ENCODE peak calls at places on chromosomes 3 and 15, in five cellular contexts. One of them, this sample, is unnamed.
A peak's percentile ranks its signal among the peaks of the same experiment; 100 is the strongest.

GRCh38 chr3:185153861-185154629 is 1.2 kb upstream of the C3orf70 start:
- DNase-seq in Panc1: no peak
- DNase-seq in A549: no peak
- DNase-seq in sigmoid colon: no peak
- DNase-seq in lower lobe of right lung: no peak
- DNase-seq in this sample: no peak

GRCh38 chr3:177563381-177563780 is 366.1 kb upstream of the TBL1XR1 start:
- DNase-seq in Panc1: no peak
- DNase-seq in A549: no peak
- DNase-seq in sigmoid colon: no peak
- DNase-seq in lower lobe of right lung: no peak
- DNase-seq in this sample: no peak

GRCh38 chr3:38650248-38650940 is 907 bp upstream of the SCN5A start:
- DNase-seq in Panc1: no peak
- DNase-seq in A549: no peak
- DNase-seq in sigmoid colon: peak; percentile 50
- DNase-seq in lower lobe of right lung: no peak
- DNase-seq in this sample: no peak

GRCh38 chr3:173708191-173708590 is 310.6 kb downstream of the NLGN1 start:
- DNase-seq in Panc1: no peak
- DNase-seq in A549: no peak
- DNase-seq in sigmoid colon: no peak
- DNase-seq in lower lobe of right lung: no peak
- DNase-seq in this sample: no peak

GRCh38 chr3:37526511-37526910 is 335.2 kb upstream of the CTDSPL start:
- DNase-seq in Panc1: no peak
- DNase-seq in A549: no peak
- DNase-seq in sigmoid colon: peak; percentile 89
- DNase-seq in lower lobe of right lung: no peak
- DNase-seq in this sample: no peak

GRCh38 chr3:14725015-14725431 is 50.1 kb downstream of the C3orf20 start:
- DNase-seq in Panc1: no peak
- DNase-seq in A549: no peak
- DNase-seq in sigmoid colon: peak; percentile 82
- DNase-seq in lower lobe of right lung: no peak
- DNase-seq in this sample: no peak

GRCh38 chr3:106765342-106765741 is 611.9 kb upstream of the CCDC54 start:
- DNase-seq in Panc1: no peak
- DNase-seq in A549: no peak
- DNase-seq in sigmoid colon: no peak
- DNase-seq in lower lobe of right lung: no peak
- DNase-seq in this sample: no peak

GRCh38 chr15:90211440-90212168 is 10.5 kb downstream of the SEMA4B start:
- DNase-seq in Panc1: no peak
- DNase-seq in A549: peak; percentile 96
- DNase-seq in sigmoid colon: no peak
- DNase-seq in lower lobe of right lung: no peak
- DNase-seq in this sample: no peak

GRCh38 chr3:168248383-168249047 is 152.8 kb upstream of the GOLIM4 start:
- DNase-seq in Panc1: no peak
- DNase-seq in A549: peak; percentile 0
- DNase-seq in sigmoid colon: no peak
- DNase-seq in lower lobe of right lung: no peak
- DNase-seq in this sample: no peak

GRCh38 chr3:151281671-151282334 is 3.5 kb upstream of the P2RY14 start:
- DNase-seq in Panc1: no peak
- DNase-seq in A549: no peak
- DNase-seq in sigmoid colon: no peak
- DNase-seq in lower lobe of right lung: no peak
- DNase-seq in this sample: no peak

GRCh38 chr3:50650018-50650417 is 24.7 kb upstream of the DOCK3 start:
- DNase-seq in Panc1: no peak
- DNase-seq in A549: no peak
- DNase-seq in sigmoid colon: no peak
- DNase-seq in lower lobe of right lung: no peak
- DNase-seq in this sample: no peak

GRCh38 chr15:38611228-38611627 is 46.6 kb upstream of the RASGRP1 start:
- DNase-seq in Panc1: no peak
- DNase-seq in A549: no peak
- DNase-seq in sigmoid colon: no peak
- DNase-seq in lower lobe of right lung: no peak
- DNase-seq in this sample: no peak

GRCh38 chr15:71152542-71152941 is 37.3 kb downstream of the THSD4 start:
- DNase-seq in Panc1: no peak
- DNase-seq in A549: no peak
- DNase-seq in sigmoid colon: no peak
- DNase-seq in lower lobe of right lung: no peak
- DNase-seq in this sample: no peak

GRCh38 chr3:133447751-133448477 is 48.1 kb downstream of the BFSP2 start:
- DNase-seq in Panc1: no peak
- DNase-seq in A549: no peak
- DNase-seq in sigmoid colon: no peak
- DNase-seq in lower lobe of right lung: no peak
- DNase-seq in this sample: no peak

GRCh38 chr3:129045675-129046036 is 14.9 kb upstream of the GP9 start:
- DNase-seq in Panc1: no peak
- DNase-seq in A549: no peak
- DNase-seq in sigmoid colon: peak; percentile 65
- DNase-seq in lower lobe of right lung: no peak
- DNase-seq in this sample: no peak

GRCh38 chr3:51099794-51100542 is 285.1 kb upstream of the MANF start:
- DNase-seq in Panc1: peak; percentile 10
- DNase-seq in A549: peak; percentile 22
- DNase-seq in sigmoid colon: no peak
- DNase-seq in lower lobe of right lung: no peak
- DNase-seq in this sample: no peak

GRCh38 chr15:88066758-88067157 is 189.8 kb downstream of the NTRK3 start:
- DNase-seq in Panc1: no peak
- DNase-seq in A549: no peak
- DNase-seq in sigmoid colon: no peak
- DNase-seq in lower lobe of right lung: no peak
- DNase-seq in this sample: no peak

GRCh38 chr3:194559530-194559929 is 72.7 kb upstream of the ATP13A3 start:
- DNase-seq in Panc1: no peak
- DNase-seq in A549: no peak
- DNase-seq in sigmoid colon: no peak
- DNase-seq in lower lobe of right lung: no peak
- DNase-seq in this sample: no peak

GRCh38 chr3:138567403-138567802 is 26.7 kb downstream of the CEP70 start:
- DNase-seq in Panc1: no peak
- DNase-seq in A549: no peak
- DNase-seq in sigmoid colon: no peak
- DNase-seq in lower lobe of right lung: no peak
- DNase-seq in this sample: no peak

GRCh38 chr3:102757950-102758349 is 323.1 kb downstream of the ZPLD1 start:
- DNase-seq in Panc1: no peak
- DNase-seq in A549: no peak
- DNase-seq in sigmoid colon: no peak
- DNase-seq in lower lobe of right lung: no peak
- DNase-seq in this sample: no peak

GRCh38 chr15:25238716-25239470 is 199.9 kb downstream of the UBE3A start:
- DNase-seq in Panc1: no peak
- DNase-seq in A549: no peak
- DNase-seq in sigmoid colon: peak; percentile 53
- DNase-seq in lower lobe of right lung: peak; percentile 34
- DNase-seq in this sample: no peak

GRCh38 chr15:47820047-47820779 is 102.9 kb downstream of the SEMA6D start:
- DNase-seq in Panc1: no peak
- DNase-seq in A549: no peak
- DNase-seq in sigmoid colon: no peak
- DNase-seq in lower lobe of right lung: no peak
- DNase-seq in this sample: no peak

GRCh38 chr15:100078511-100079220 is 263.1 kb downstream of the ADAMTS17 start:
- DNase-seq in Panc1: no peak
- DNase-seq in A549: no peak
- DNase-seq in sigmoid colon: no peak
- DNase-seq in lower lobe of right lung: no peak
- DNase-seq in this sample: no peak

GRCh38 chr15:33722005-33722672 is 246.2 kb upstream of the CHRM5 start:
- DNase-seq in Panc1: no peak
- DNase-seq in A549: no peak
- DNase-seq in sigmoid colon: no peak
- DNase-seq in lower lobe of right lung: no peak
- DNase-seq in this sample: no peak

GRCh38 chr15:60370105-60370803 is 27.5 kb downstream of the ANXA2 start:
- DNase-seq in Panc1: no peak
- DNase-seq in A549: no peak
- DNase-seq in sigmoid colon: no peak
- DNase-seq in lower lobe of right lung: no peak
- DNase-seq in this sample: no peak

GRCh38 chr3:150286390-150287147 is 121.5 kb upstream of the TSC22D2 start:
- DNase-seq in Panc1: no peak
- DNase-seq in A549: peak; percentile 47
- DNase-seq in sigmoid colon: no peak
- DNase-seq in lower lobe of right lung: no peak
- DNase-seq in this sample: no peak

GRCh38 chr15:66634540-66634939 is 67.5 kb upstream of the SMAD6 start:
- DNase-seq in Panc1: no peak
- DNase-seq in A549: no peak
- DNase-seq in sigmoid colon: no peak
- DNase-seq in lower lobe of right lung: no peak
- DNase-seq in this sample: no peak

GRCh38 chr3:166248784-166249183 is 411.6 kb upstream of the BCHE start:
- DNase-seq in Panc1: no peak
- DNase-seq in A549: no peak
- DNase-seq in sigmoid colon: no peak
- DNase-seq in lower lobe of right lung: no peak
- DNase-seq in this sample: no peak

GRCh38 chr3:72996121-72996472 is 514 bp upstream of the PPP4R2 start:
- DNase-seq in Panc1: no peak
- DNase-seq in A549: no peak
- DNase-seq in sigmoid colon: peak; percentile 71
- DNase-seq in lower lobe of right lung: peak; percentile 54
- DNase-seq in this sample: no peak

GRCh38 chr3:42477696-42478095 is 24.7 kb upstream of the VIPR1 start:
- DNase-seq in Panc1: no peak
- DNase-seq in A549: no peak
- DNase-seq in sigmoid colon: no peak
- DNase-seq in lower lobe of right lung: no peak
- DNase-seq in this sample: no peak

DNA sequence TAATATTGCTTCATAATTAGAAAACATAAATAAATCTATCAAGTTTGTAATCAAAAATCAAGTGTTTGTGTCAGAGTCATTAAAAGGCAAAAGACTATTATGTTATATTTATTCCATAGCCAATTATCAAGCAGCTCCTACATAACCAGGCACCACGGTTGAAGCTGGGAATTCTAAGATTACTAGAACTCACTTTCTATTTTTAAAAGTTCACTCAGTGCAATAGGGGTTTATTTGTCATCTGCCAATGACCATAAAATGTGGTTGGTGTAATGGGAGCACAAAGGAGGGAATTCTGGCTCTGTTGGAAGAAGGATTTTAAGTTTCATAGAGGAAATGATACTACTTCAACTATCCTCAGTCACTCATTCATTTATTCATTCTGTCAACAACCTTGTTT is 57.7 kb downstream of the TRIM69 start:
- DNase-seq in Panc1: no peak
- DNase-seq in A549: no peak
- DNase-seq in sigmoid colon: no peak
- DNase-seq in lower lobe of right lung: no peak
- DNase-seq in this sample: no peak
- H3K9me3 ChIP-seq in Panc1: no peaks in the 10 kb centered on the region
- H3K9me3 ChIP-seq in A549: no peaks in the 10 kb centered on the region
- H3K9me3 ChIP-seq in sigmoid colon: no peaks in the 10 kb centered on the region
- H3K9me3 ChIP-seq in lower lobe of right lung: no peaks in the 10 kb centered on the region
- H3K9me3 ChIP-seq in this sample: no peaks in the 10 kb centered on the region

GRCh38 chr15:93458567-93458966 is 369.6 kb upstream of the RGMA start:
- DNase-seq in Panc1: no peak
- DNase-seq in A549: no peak
- DNase-seq in sigmoid colon: no peak
- DNase-seq in lower lobe of right lung: no peak
- DNase-seq in this sample: no peak
- H3K9me3 ChIP-seq in Panc1: no peaks in the 10 kb centered on the region
- H3K9me3 ChIP-seq in A549: no peaks in the 10 kb centered on the region
- H3K9me3 ChIP-seq in sigmoid colon: no peaks in the 10 kb centered on the region
- H3K9me3 ChIP-seq in lower lobe of right lung: no peaks in the 10 kb centered on the region
- H3K9me3 ChIP-seq in this sample: no peaks in the 10 kb centered on the region

DNA sequence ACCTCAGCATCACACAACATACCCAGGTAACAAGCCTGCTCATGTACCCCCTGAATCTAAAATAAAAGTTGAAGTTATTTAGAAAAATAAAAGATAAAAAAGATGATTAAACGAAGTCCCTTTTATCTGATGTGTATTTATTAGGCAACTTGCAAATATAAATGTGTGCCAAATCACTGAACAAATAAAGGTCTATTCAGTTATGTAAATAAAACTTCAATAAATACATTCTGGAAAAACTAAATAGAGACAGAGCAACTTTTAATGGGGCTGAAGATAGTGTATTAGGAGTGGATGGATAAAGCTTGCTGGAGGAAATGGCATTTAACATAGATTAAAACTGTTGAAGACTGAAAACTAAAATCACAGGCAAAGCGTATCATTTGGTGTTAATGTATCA is 678.0 kb upstream of the GRM7 start:
- DNase-seq in Panc1: no peak
- DNase-seq in A549: no peak
- DNase-seq in sigmoid colon: no peak
- DNase-seq in lower lobe of right lung: no peak
- DNase-seq in this sample: no peak
- H3K9me3 ChIP-seq in Panc1: no peaks in the 10 kb centered on the region
- H3K9me3 ChIP-seq in A549: no peaks in the 10 kb centered on the region
- H3K9me3 ChIP-seq in sigmoid colon: no peaks in the 10 kb centered on the region
- H3K9me3 ChIP-seq in lower lobe of right lung: no peaks in the 10 kb centered on the region
- H3K9me3 ChIP-seq in this sample: no peaks in the 10 kb centered on the region

DNA sequence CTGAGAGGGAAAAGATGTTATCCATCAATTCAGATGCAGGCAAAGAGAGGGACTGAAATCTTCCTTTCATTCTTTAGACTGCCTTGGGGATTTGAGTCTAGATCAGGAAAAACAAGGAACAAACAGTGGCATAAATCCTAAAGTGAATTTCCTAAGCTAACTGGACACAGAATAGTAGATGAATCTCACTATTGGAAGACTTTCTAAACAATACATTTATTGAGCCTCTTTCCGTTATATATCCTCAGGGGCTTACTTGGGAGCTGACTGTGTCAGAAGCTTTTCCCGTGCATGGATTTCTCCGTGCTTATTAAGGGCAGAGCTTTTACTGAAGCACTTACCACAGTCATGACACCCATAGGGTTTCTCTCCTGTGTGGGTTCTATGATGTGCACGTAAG is 10.0 kb downstream of the ZSCAN29 start:
- DNase-seq in Panc1: no peak
- DNase-seq in A549: no peak
- DNase-seq in sigmoid colon: no peak
- DNase-seq in lower lobe of right lung: no peak
- DNase-seq in this sample: no peak
- H3K9me3 ChIP-seq in Panc1: peaks cover 70% of the 10 kb centered on the region
- H3K9me3 ChIP-seq in A549: peaks cover 70% of the 10 kb centered on the region
- H3K9me3 ChIP-seq in sigmoid colon: peaks cover 15% of the 10 kb centered on the region
- H3K9me3 ChIP-seq in lower lobe of right lung: peaks cover 62% of the 10 kb centered on the region
- H3K9me3 ChIP-seq in this sample: peaks cover 31% of the 10 kb centered on the region

GRCh38 chr3:183653209-183654064 is 18.0 kb downstream of the KLHL24 start:
- DNase-seq in Panc1: no peak
- DNase-seq in A549: no peak
- DNase-seq in sigmoid colon: no peak
- DNase-seq in lower lobe of right lung: no peak
- DNase-seq in this sample: no peak
- H3K9me3 ChIP-seq in Panc1: peaks cover 44% of the 10 kb centered on the region
- H3K9me3 ChIP-seq in A549: peaks cover 43% of the 10 kb centered on the region
- H3K9me3 ChIP-seq in sigmoid colon: peaks cover 4% of the 10 kb centered on the region
- H3K9me3 ChIP-seq in lower lobe of right lung: peaks cover 38% of the 10 kb centered on the region
- H3K9me3 ChIP-seq in this sample: peaks cover 15% of the 10 kb centered on the region

This sample was measured in T-helper 17 cell.